ENCODE peak calls at places on chromosomes 6 and 20, in nine cellular contexts. One of them, this sample, is unnamed.

GRCh38 chr6:108616544-108616943 is 55.8 kb downstream of the FOXO3 start:
- DNase-seq in neural progenitor cell: no peak
- DNase-seq in lower lobe of right lung: no peak
- DNase-seq in B cell: no peak
- DNase-seq in brain microvascular endothelial cell: no peak
- DNase-seq in HFF-Myc: no peak
- DNase-seq in body of pancreas: no peak
- DNase-seq in mammary epithelial cell: no peak
- DNase-seq in chondrocyte: no peak
- DNase-seq in this sample: peak

GRCh38 chr6:93784794-93785757 is 365.7 kb upstream of the EPHA7 start:
- DNase-seq in B cell: no peak
- DNase-seq in brain microvascular endothelial cell: peak
- DNase-seq in lower lobe of right lung: no peak
- DNase-seq in neural progenitor cell: peak
- DNase-seq in mammary epithelial cell: no peak
- DNase-seq in chondrocyte: no peak
- DNase-seq in body of pancreas: no peak
- DNase-seq in HFF-Myc: peak
- DNase-seq in this sample: peak

GRCh38 chr6:43120938-43121913 is 45.1 kb downstream of the PTK7 start:
- DNase-seq in brain microvascular endothelial cell: peak
- DNase-seq in B cell: no peak
- DNase-seq in HFF-Myc: peak
- DNase-seq in chondrocyte: peak
- DNase-seq in mammary epithelial cell: peak
- DNase-seq in lower lobe of right lung: no peak
- DNase-seq in neural progenitor cell: peak
- DNase-seq in body of pancreas: peak
- DNase-seq in this sample: peak

GRCh38 chr6:155314773-155315515 is 660 bp upstream of the TFB1M start:
- DNase-seq in HFF-Myc: peak
- DNase-seq in body of pancreas: peak
- DNase-seq in mammary epithelial cell: peak
- DNase-seq in B cell: peak
- DNase-seq in lower lobe of right lung: peak
- DNase-seq in brain microvascular endothelial cell: peak
- DNase-seq in neural progenitor cell: no peak
- DNase-seq in chondrocyte: no peak
- DNase-seq in this sample: peak

GRCh38 chr6:106875782-106876321 is 98.7 kb downstream of the CD24 start:
- DNase-seq in neural progenitor cell: no peak
- DNase-seq in HFF-Myc: no peak
- DNase-seq in brain microvascular endothelial cell: no peak
- DNase-seq in B cell: no peak
- DNase-seq in chondrocyte: no peak
- DNase-seq in lower lobe of right lung: no peak
- DNase-seq in mammary epithelial cell: no peak
- DNase-seq in body of pancreas: no peak
- DNase-seq in this sample: no peak

GRCh38 chr20:16538779-16539178 is 34.5 kb downstream of the KIF16B start:
- DNase-seq in mammary epithelial cell: no peak
- DNase-seq in body of pancreas: no peak
- DNase-seq in lower lobe of right lung: no peak
- DNase-seq in B cell: no peak
- DNase-seq in chondrocyte: no peak
- DNase-seq in brain microvascular endothelial cell: no peak
- DNase-seq in neural progenitor cell: no peak
- DNase-seq in HFF-Myc: no peak
- DNase-seq in this sample: no peak

GRCh38 chr6:166333172-166333995 is 9.0 kb downstream of the SFT2D1 start:
- DNase-seq in brain microvascular endothelial cell: no peak
- DNase-seq in lower lobe of right lung: no peak
- DNase-seq in neural progenitor cell: no peak
- DNase-seq in body of pancreas: no peak
- DNase-seq in HFF-Myc: no peak
- DNase-seq in mammary epithelial cell: no peak
- DNase-seq in chondrocyte: no peak
- DNase-seq in B cell: peak
- DNase-seq in this sample: no peak

GRCh38 chr6:125839471-125839870 is 48.7 kb downstream of the NCOA7 start:
- DNase-seq in HFF-Myc: no peak
- DNase-seq in brain microvascular endothelial cell: peak
- DNase-seq in body of pancreas: no peak
- DNase-seq in mammary epithelial cell: no peak
- DNase-seq in lower lobe of right lung: no peak
- DNase-seq in neural progenitor cell: no peak
- DNase-seq in B cell: no peak
- DNase-seq in chondrocyte: no peak
- DNase-seq in this sample: peak

GRCh38 chr6:98885330-98885729 is 51.0 kb downstream of the POU3F2 start:
- DNase-seq in brain microvascular endothelial cell: no peak
- DNase-seq in B cell: no peak
- DNase-seq in HFF-Myc: no peak
- DNase-seq in mammary epithelial cell: no peak
- DNase-seq in lower lobe of right lung: no peak
- DNase-seq in body of pancreas: no peak
- DNase-seq in chondrocyte: no peak
- DNase-seq in neural progenitor cell: no peak
- DNase-seq in this sample: no peak

GRCh38 chr6:33716379-33716778 is 4.9 kb upstream of the UQCC2 start:
- DNase-seq in neural progenitor cell: no peak
- DNase-seq in brain microvascular endothelial cell: no peak
- DNase-seq in body of pancreas: peak
- DNase-seq in HFF-Myc: no peak
- DNase-seq in B cell: no peak
- DNase-seq in mammary epithelial cell: no peak
- DNase-seq in lower lobe of right lung: peak
- DNase-seq in chondrocyte: no peak
- DNase-seq in this sample: no peak

GRCh38 chr6:94254689-94255088 is 835.3 kb upstream of the EPHA7 start:
- DNase-seq in chondrocyte: no peak
- DNase-seq in mammary epithelial cell: no peak
- DNase-seq in brain microvascular endothelial cell: peak
- DNase-seq in body of pancreas: no peak
- DNase-seq in lower lobe of right lung: no peak
- DNase-seq in HFF-Myc: no peak
- DNase-seq in neural progenitor cell: peak
- DNase-seq in B cell: no peak
- DNase-seq in this sample: no peak

GRCh38 chr6:122631571-122632249 is 21.5 kb downstream of the PKIB start:
- DNase-seq in body of pancreas: no peak
- DNase-seq in chondrocyte: no peak
- DNase-seq in neural progenitor cell: no peak
- DNase-seq in mammary epithelial cell: peak
- DNase-seq in brain microvascular endothelial cell: no peak
- DNase-seq in lower lobe of right lung: no peak
- DNase-seq in B cell: no peak
- DNase-seq in HFF-Myc: no peak
- DNase-seq in this sample: no peak

GRCh38 chr6:63804381-63804956 is 168.9 kb downstream of the PHF3 start:
- DNase-seq in brain microvascular endothelial cell: peak
- DNase-seq in mammary epithelial cell: peak
- DNase-seq in chondrocyte: no peak
- DNase-seq in B cell: no peak
- DNase-seq in body of pancreas: no peak
- DNase-seq in neural progenitor cell: no peak
- DNase-seq in lower lobe of right lung: no peak
- DNase-seq in HFF-Myc: peak
- DNase-seq in this sample: peak

GRCh38 chr6:63803371-63803770 is 167.8 kb downstream of the PHF3 start:
- DNase-seq in body of pancreas: no peak
- DNase-seq in mammary epithelial cell: no peak
- DNase-seq in chondrocyte: no peak
- DNase-seq in brain microvascular endothelial cell: no peak
- DNase-seq in B cell: no peak
- DNase-seq in HFF-Myc: no peak
- DNase-seq in neural progenitor cell: no peak
- DNase-seq in lower lobe of right lung: no peak
- DNase-seq in this sample: no peak

GRCh38 chr6:63799813-63800212 is 164.2 kb downstream of the PHF3 start:
- DNase-seq in body of pancreas: no peak
- DNase-seq in B cell: no peak
- DNase-seq in HFF-Myc: no peak
- DNase-seq in neural progenitor cell: no peak
- DNase-seq in brain microvascular endothelial cell: no peak
- DNase-seq in lower lobe of right lung: no peak
- DNase-seq in chondrocyte: no peak
- DNase-seq in mammary epithelial cell: no peak
- DNase-seq in this sample: no peak

GRCh38 chr6:63805345-63805744 is 169.7 kb downstream of the PHF3 start:
- DNase-seq in B cell: no peak
- DNase-seq in HFF-Myc: no peak
- DNase-seq in brain microvascular endothelial cell: no peak
- DNase-seq in chondrocyte: no peak
- DNase-seq in mammary epithelial cell: no peak
- DNase-seq in neural progenitor cell: no peak
- DNase-seq in lower lobe of right lung: no peak
- DNase-seq in body of pancreas: no peak
- DNase-seq in this sample: no peak

DNA sequence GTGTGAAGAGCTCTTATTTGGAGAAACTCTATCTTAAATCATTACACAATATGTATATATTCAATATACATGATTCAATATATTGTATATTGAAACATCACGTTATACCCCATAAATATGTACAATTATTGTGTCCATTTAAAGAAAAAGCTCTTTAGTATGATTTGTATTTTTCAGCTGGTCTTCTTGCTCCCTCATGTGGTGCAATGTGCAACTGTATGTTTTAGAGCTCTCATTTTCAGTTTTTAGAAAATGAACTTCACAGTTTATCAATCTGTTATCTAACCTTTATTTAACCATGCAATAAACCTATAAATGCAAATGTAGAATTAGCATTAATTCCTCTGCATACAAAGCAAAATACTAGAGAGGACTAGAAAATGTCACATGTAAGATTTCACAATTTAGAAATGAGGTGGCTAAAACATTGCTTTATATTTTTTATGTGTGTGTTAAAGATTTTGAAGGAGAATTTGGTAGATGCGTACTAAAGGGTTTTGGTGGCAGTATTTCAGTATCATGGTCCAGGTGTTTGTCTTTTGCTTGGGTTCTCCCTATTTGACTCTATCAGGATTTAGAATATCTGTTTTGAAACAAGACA is 167.1 kb downstream of the PHF3 start:
- DNase-seq in mammary epithelial cell: no peak
- DNase-seq in neural progenitor cell: no peak
- DNase-seq in brain microvascular endothelial cell: peak
- DNase-seq in HFF-Myc: peak
- DNase-seq in body of pancreas: no peak
- DNase-seq in lower lobe of right lung: no peak
- DNase-seq in chondrocyte: no peak
- DNase-seq in B cell: peak
- DNase-seq in this sample: peak
- TF ChIP-seq CTCF in mammary epithelial cell: peak
- TF ChIP-seq CTCF in neural progenitor cell: peak
- TF ChIP-seq CTCF in brain microvascular endothelial cell: peak
- TF ChIP-seq CTCF in HFF-Myc: peak
- TF ChIP-seq CTCF in body of pancreas: peak
- TF ChIP-seq CTCF in lower lobe of right lung: peak
- TF ChIP-seq CTCF in chondrocyte: peak
- TF ChIP-seq CTCF in B cell: peak
- TF ChIP-seq CTCF in this sample: peak

GRCh38 chr6:138289739-138290138 is 71.4 kb upstream of the PBOV1 start:
- DNase-seq in B cell: peak
- DNase-seq in neural progenitor cell: peak
- DNase-seq in mammary epithelial cell: peak
- DNase-seq in HFF-Myc: no peak
- DNase-seq in chondrocyte: no peak
- DNase-seq in lower lobe of right lung: no peak
- DNase-seq in brain microvascular endothelial cell: no peak
- DNase-seq in body of pancreas: no peak
- DNase-seq in this sample: peak
- TF ChIP-seq CTCF in B cell: no peak
- TF ChIP-seq CTCF in neural progenitor cell: peak
- TF ChIP-seq CTCF in mammary epithelial cell: peak
- TF ChIP-seq CTCF in HFF-Myc: peak
- TF ChIP-seq CTCF in chondrocyte: peak
- TF ChIP-seq CTCF in lower lobe of right lung: peak
- TF ChIP-seq CTCF in brain microvascular endothelial cell: peak
- TF ChIP-seq CTCF in body of pancreas: peak
- TF ChIP-seq CTCF in this sample: no peak

GRCh38 chr20:35012227-35013069 is 56.8 kb downstream of the MYH7B start:
- DNase-seq in HFF-Myc: no peak
- DNase-seq in brain microvascular endothelial cell: no peak
- DNase-seq in lower lobe of right lung: no peak
- DNase-seq in chondrocyte: peak
- DNase-seq in B cell: no peak
- DNase-seq in body of pancreas: no peak
- DNase-seq in mammary epithelial cell: no peak
- DNase-seq in neural progenitor cell: no peak
- DNase-seq in this sample: peak
- TF ChIP-seq CTCF in HFF-Myc: no peak
- TF ChIP-seq CTCF in brain microvascular endothelial cell: no peak
- TF ChIP-seq CTCF in lower lobe of right lung: no peak
- TF ChIP-seq CTCF in chondrocyte: no peak
- TF ChIP-seq CTCF in B cell: no peak
- TF ChIP-seq CTCF in body of pancreas: no peak
- TF ChIP-seq CTCF in mammary epithelial cell: no peak
- TF ChIP-seq CTCF in neural progenitor cell: no peak
- TF ChIP-seq CTCF in this sample: no peak

DNA sequence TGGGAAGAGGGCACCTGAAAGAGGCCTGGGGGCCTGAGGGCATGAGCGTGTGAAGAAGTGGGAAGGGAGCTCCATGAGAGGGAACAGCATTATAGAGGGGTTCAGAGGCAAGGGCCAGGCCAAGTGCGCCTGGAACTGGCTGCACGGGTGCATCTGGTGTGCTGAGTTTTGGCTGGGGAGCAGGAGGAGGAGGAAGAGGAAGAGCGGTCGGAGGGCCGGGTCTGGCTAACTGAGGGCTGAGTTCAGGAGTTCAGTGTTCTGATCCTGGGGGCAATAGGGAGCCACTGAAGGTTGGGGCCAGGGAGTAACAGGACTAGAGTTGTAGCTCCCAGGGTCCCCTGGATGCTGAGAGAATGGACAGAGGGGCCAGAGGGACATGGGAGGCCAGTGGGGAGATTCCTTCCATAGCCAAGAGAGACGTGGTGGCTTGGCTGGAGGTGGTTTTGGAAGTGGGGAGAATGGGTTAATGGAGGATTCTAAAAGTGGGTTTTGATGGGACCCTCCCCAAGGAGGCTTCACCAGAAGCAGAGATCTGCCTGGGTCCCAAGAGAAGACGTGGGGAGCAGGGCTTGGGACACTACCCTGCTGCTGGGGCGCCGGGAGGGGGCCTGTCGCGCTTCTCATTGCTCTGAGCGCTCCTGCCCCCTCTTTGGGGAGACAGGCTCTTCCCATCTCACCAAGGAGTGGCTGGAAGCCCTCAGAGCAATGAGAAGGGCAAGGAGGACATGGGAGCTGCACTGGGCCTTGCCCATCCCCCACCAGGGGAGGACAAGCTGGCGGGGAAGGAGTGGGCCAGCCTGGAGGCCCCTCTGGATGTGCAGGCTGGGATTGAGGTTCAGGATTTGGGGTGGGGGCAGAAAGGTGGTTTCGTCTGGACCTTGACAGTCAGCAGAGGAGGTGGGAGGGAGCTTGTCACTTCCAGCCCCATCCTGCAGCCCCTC is 28.7 kb downstream of the ZBP1 start:
- DNase-seq in body of pancreas: no peak
- DNase-seq in B cell: no peak
- DNase-seq in HFF-Myc: no peak
- DNase-seq in chondrocyte: no peak
- DNase-seq in mammary epithelial cell: no peak
- DNase-seq in lower lobe of right lung: peak
- DNase-seq in brain microvascular endothelial cell: no peak
- DNase-seq in neural progenitor cell: no peak
- DNase-seq in this sample: no peak
- TF ChIP-seq CTCF in body of pancreas: no peak
- TF ChIP-seq CTCF in B cell: no peak
- TF ChIP-seq CTCF in HFF-Myc: no peak
- TF ChIP-seq CTCF in chondrocyte: no peak
- TF ChIP-seq CTCF in mammary epithelial cell: no peak
- TF ChIP-seq CTCF in lower lobe of right lung: no peak
- TF ChIP-seq CTCF in brain microvascular endothelial cell: no peak
- TF ChIP-seq CTCF in neural progenitor cell: no peak
- TF ChIP-seq CTCF in this sample: no peak

This sample was measured in fibroblast of lung.